ENCODE peak calls at places on chromosomes 2 and 18, in seven cellular contexts. K is cardiac muscle cell, V is HepG2, Z is A549, B is SJCRH30, A is pancreas, X is fibroblast of pulmonary artery. M is an unnamed sample.
A peak's percentile ranks its signal among the peaks of the same experiment; 100 is the strongest.

GRCh38 chr2:10934308-10934978 is 22.7 kb downstream of the KCNF1 start:
- DNase-seq in K (no peak), V (peak; percentile 27), Z (no peak), B (no peak), A (no peak), X (no peak), M (no peak)

GRCh38 chr2:51505533-51505932 is 473.6 kb upstream of the NRXN1 start:
- DNase-seq in K (no peak), V (no peak), Z (peak; percentile 10), B (peak; percentile 19), A (no peak), X (no peak), M (no peak)

GRCh38 chr2:66041902-66042657 is 392.8 kb upstream of the MEIS1 start:
- DNase-seq in K (no peak), V (no peak), Z (no peak), B (no peak), A (no peak), X (no peak), M (no peak)

GRCh38 chr2:99692785-99693184 is 203.0 kb upstream of the REV1 start:
- DNase-seq in K (no peak), V (no peak), Z (no peak), B (no peak), A (no peak), X (no peak), M (no peak)

GRCh38 chr2:236282406-236282805 is 18.2 kb upstream of the ASB18 start:
- DNase-seq in K (no peak), V (no peak), Z (no peak), B (no peak), A (no peak), X (no peak), M (no peak)

GRCh38 chr18:5546660-5547059 is 2.9 kb upstream of the EPB41L3 start:
- DNase-seq in K (peak; percentile 53), V (no peak), Z (peak; percentile 17), B (no peak), A (no peak), X (peak; percentile 76), M (no peak)

GRCh38 chr18:23191952-23192662 is 56.8 kb downstream of the CABLES1 start:
- DNase-seq in K (no peak), V (no peak), Z (no peak), B (peak; percentile 71), A (peak; percentile 23), X (peak; percentile 93), M (no peak)

GRCh38 chr2:158618859-158619490 is 162.2 kb downstream of the PKP4 start:
- DNase-seq in K (no peak), V (peak; percentile 32), Z (no peak), B (no peak), A (no peak), X (peak; percentile 29), M (no peak)

GRCh38 chr2:109612991-109613921 is 510 bp downstream of the SEPTIN10 start:
- DNase-seq in K (peak; percentile 62), V (peak; percentile 48), Z (peak; percentile 41), B (peak; percentile 53), A (peak; percentile 54), X (peak; percentile 73), M (peak; percentile 95)

GRCh38 chr2:11100976-11101375 is 54.3 kb upstream of the SLC66A3 start:
- DNase-seq in K (no peak), V (no peak), Z (no peak), B (no peak), A (no peak), X (no peak), M (no peak)

GRCh38 chr2:105570326-105570725 is 171.5 kb upstream of the FHL2 start:
- DNase-seq in K (no peak), V (no peak), Z (no peak), B (no peak), A (no peak), X (no peak), M (no peak)

GRCh38 chr2:156098506-156098905 is 234.0 kb downstream of the NR4A2 start:
- DNase-seq in K (no peak), V (no peak), Z (no peak), B (no peak), A (no peak), X (no peak), M (no peak)

GRCh38 chr2:8676915-8677645 is 4.8 kb upstream of the ID2 start:
- DNase-seq in K (peak; percentile 50), V (no peak), Z (no peak), B (no peak), A (no peak), X (no peak), M (no peak)

GRCh38 chr2:73870084-73870483 is 22.7 kb upstream of the ACTG2 start:
- DNase-seq in K (no peak), V (no peak), Z (no peak), B (no peak), A (no peak), X (peak; percentile 94), M (no peak)

GRCh38 chr2:162072976-162073775 is 839 bp downstream of the DPP4 start:
- DNase-seq in K (peak; percentile 15), V (no peak), Z (no peak), B (no peak), A (no peak), X (no peak), M (peak; percentile 63)

GRCh38 chr18:45482286-45482685 is 133.0 kb upstream of the SLC14A2 start:
- DNase-seq in K (no peak), V (no peak), Z (no peak), B (no peak), A (no peak), X (peak; percentile 3), M (no peak)

GRCh38 chr18:45478889-45479288 is 136.4 kb upstream of the SLC14A2 start:
- DNase-seq in K (no peak), V (no peak), Z (no peak), B (no peak), A (no peak), X (no peak), M (no peak)

GRCh38 chr18:45480219-45481015 is 134.9 kb upstream of the SLC14A2 start:
- DNase-seq in K (no peak), V (no peak), Z (no peak), B (no peak), A (no peak), X (no peak), M (no peak)

DNA sequence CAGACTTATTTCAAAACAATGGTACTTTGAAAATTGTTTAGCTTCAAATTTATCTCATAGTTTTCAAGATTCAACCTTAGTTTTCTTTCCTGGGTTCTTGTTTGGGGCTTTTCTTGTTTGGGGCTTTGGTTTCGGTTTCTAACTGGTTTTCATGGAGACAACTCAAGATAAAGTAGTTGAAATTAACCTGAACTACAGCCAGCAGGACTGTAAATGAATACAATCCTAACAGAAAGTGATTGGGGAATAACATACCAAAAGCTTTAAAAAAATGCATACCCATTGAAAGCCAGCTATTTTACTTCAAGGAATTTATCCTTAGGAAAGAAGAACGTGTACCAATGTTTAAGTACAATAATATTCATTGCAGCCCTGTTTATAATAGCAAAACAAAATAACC is 133.4 kb upstream of the SLC14A2 start:
- DNase-seq in K (no peak), V (no peak), Z (no peak), B (no peak), A (no peak), X (no peak), M (no peak)
- H3K4me3 ChIP-seq in K (no peak overlapping the region), V (no peak overlapping the region), Z (no peak overlapping the region), B (no peak overlapping the region), A (no peak overlapping the region), X (no peak overlapping the region), M (no peak overlapping the region)

GRCh38 chr2:172931923-172932520 is 143.6 kb upstream of the MAP3K20 start:
- DNase-seq in K (peak; percentile 82), V (peak; percentile 60), Z (peak; percentile 68), B (peak; percentile 75), A (peak; percentile 71), X (peak; percentile 88), M (no peak)

GRCh38 chr2:172930871-172931255 is 144.8 kb upstream of the MAP3K20 start:
- DNase-seq in K (no peak), V (no peak), Z (no peak), B (no peak), A (no peak), X (no peak), M (no peak)

GRCh38 chr2:172928754-172929153 is 146.9 kb upstream of the MAP3K20 start:
- DNase-seq in K (no peak), V (no peak), Z (no peak), B (peak; percentile 47), A (no peak), X (peak; percentile 87), M (no peak)

GRCh38 chr2:172929644-172930043 is 146.0 kb upstream of the MAP3K20 start:
- DNase-seq in K (no peak), V (no peak), Z (no peak), B (no peak), A (no peak), X (peak; percentile 26), M (no peak)

DNA sequence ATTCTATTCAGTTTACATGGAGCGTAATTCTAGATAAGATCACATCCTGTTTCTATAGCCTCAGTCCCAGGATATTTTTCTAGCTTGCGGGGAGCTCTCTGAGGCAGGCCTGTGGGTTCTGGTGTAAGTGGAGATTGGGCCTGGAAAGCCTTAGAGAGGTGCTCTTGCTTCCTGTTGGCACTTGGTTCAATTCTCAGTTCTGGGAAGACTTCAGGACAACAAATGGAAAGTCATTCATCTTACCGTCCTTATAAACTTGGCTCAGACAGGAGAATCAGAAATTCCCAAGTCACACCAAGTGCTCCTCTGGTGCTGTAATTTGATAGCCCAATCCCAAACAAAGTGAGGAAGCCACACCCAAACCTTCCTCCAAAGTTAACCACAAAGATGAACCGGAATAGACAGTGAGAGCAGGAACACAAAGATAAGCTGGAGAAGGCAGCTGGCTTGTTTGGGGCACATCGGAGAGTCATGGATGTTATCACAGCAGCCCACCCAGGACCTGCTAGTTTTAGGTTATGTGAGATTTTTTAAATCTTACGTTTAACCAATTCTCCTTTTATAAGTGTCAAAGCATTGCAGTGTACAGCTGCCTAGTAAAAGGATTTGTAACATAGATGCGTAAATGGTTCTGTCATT is 144.3 kb upstream of the MAP3K20 start:
- DNase-seq in K (peak; percentile 7), V (no peak), Z (peak; percentile 38), B (peak; percentile 75), A (no peak), X (peak; percentile 77), M (peak; percentile 15)
- H3K4me3 ChIP-seq in K (no peak overlapping the region), V (no peak overlapping the region), Z (no peak overlapping the region), B (peak overlapping the region; percentile 37), A (no peak overlapping the region), X (peak overlapping the region; percentile 8), M (no peak overlapping the region)

GRCh38 chr18:37568671-37569070 is 3.1 kb upstream of the CELF4 start:
- DNase-seq in K (no peak), V (no peak), Z (no peak), B (no peak), A (no peak), X (no peak), M (no peak)
- H3K4me3 ChIP-seq in K (no peak overlapping the region), V (no peak overlapping the region), Z (no peak overlapping the region), B (no peak overlapping the region), A (no peak overlapping the region), X (no peak overlapping the region), M (no peak overlapping the region)

DNA sequence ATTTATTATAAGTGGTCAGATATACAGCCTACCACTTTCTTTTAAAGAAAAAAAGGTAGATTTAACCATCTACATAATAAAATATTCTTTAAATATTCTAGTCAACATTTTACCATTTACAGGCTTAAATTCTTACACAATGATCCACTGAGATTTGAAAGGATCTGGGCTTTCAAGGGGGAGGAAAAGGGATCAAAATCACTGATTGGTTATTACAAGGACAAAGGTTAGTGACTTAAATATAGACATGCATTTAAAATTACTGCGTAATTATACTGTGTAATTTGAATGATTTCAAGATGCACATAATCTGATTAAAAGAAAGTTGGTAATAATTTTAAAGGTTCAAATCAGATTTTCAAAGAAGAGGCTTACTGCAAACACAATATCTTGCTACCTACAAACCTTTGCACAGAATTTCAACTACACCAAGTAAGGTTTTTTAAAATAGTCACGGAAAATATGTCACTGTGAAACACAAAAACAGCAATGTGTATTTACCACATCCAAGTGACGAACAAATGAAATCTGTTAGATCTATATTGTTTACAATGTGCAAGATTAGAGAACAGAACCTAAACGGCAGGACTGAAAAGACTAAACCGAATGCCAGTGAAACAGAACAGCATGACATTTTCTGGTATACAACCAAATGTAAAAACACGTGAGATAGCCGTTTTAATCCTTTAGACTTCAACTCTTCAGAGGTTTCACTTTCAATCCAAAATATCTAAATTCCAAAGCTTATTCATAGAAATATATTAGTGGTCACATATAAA is 40.8 kb downstream of the RTN4 start:
- DNase-seq in K (no peak), V (no peak), Z (no peak), B (no peak), A (no peak), X (no peak), M (no peak)
- H3K4me3 ChIP-seq in K (no peak overlapping the region), V (no peak overlapping the region), Z (peak overlapping the region; percentile 15), B (no peak overlapping the region), A (peak overlapping the region; percentile 2), X (peak overlapping the region; percentile 20), M (peak overlapping the region; percentile 28)

M was measured in upper lobe of left lung.